ENCODE peak calls at places on chromosomes 6 and 20, in seven cellular contexts. P, N, V, H, Y, F and Z are unnamed samples.

GRCh38 chr20:32535953-32536823 is 48.9 kb downstream of the NOL4L start:
- DNase-seq in P (no peak), N (peak; percentile 35), V (no peak), H (peak; percentile 81), Y (no peak), F (no peak), Z (no peak)

GRCh38 chr6:139597087-139597763 is 222.8 kb upstream of the CITED2 start:
- DNase-seq in P (no peak), N (peak; percentile 6), V (no peak), H (no peak), Y (peak; percentile 28), F (no peak), Z (no peak)

GRCh38 chr6:139029470-139030210 is 1.1 kb downstream of the ABRACL start:
- DNase-seq in P (no peak), N (peak; percentile 74), V (no peak), H (peak; percentile 86), Y (peak; percentile 61), F (no peak), Z (no peak)

GRCh38 chr6:133957780-133958242 is 4.8 kb downstream of the TBPL1 start:
- DNase-seq in P (no peak), N (no peak), V (no peak), H (no peak), Y (no peak), F (no peak), Z (no peak)

GRCh38 chr6:111559193-111560097 is 46.2 kb downstream of the TRAF3IP2 start:
- DNase-seq in P (no peak), N (no peak), V (peak; percentile 79), H (no peak), Y (peak; percentile 97), F (no peak), Z (no peak)

GRCh38 chr20:45842169-45842812 is 8.7 kb downstream of the SNX21 start:
- DNase-seq in P (peak; percentile 23), N (peak; percentile 65), V (peak; percentile 37), H (no peak), Y (peak; percentile 56), F (no peak), Z (no peak)

GRCh38 chr6:112029045-112029822 is 24.7 kb upstream of the CCN6 start:
- DNase-seq in P (no peak), N (peak; percentile 66), V (no peak), H (peak; percentile 77), Y (peak; percentile 69), F (peak; percentile 46), Z (no peak)

GRCh38 chr6:41783106-41783780 is 2.7 kb downstream of the PRICKLE4 start:
- DNase-seq in P (no peak), N (no peak), V (no peak), H (no peak), Y (no peak), F (no peak), Z (no peak)

GRCh38 chr6:82364087-82365010 is 732 bp downstream of the TPBG start:
- DNase-seq in P (no peak), N (peak; percentile 6), V (no peak), H (peak; percentile 82), Y (peak; percentile 72), F (no peak), Z (no peak)

GRCh38 chr6:24004062-24004461 is 122.0 kb upstream of the NRSN1 start:
- DNase-seq in P (no peak), N (no peak), V (no peak), H (no peak), Y (peak; percentile 7), F (no peak), Z (no peak)

GRCh38 chr6:145761584-145761983 is 26.3 kb upstream of the EPM2A start:
- DNase-seq in P (no peak), N (no peak), V (no peak), H (no peak), Y (no peak), F (no peak), Z (no peak)

GRCh38 chr20:10954137-10954840 is 280.5 kb upstream of the JAG1 start:
- DNase-seq in P (no peak), N (no peak), V (no peak), H (no peak), Y (no peak), F (no peak), Z (peak; percentile 71)

DNA sequence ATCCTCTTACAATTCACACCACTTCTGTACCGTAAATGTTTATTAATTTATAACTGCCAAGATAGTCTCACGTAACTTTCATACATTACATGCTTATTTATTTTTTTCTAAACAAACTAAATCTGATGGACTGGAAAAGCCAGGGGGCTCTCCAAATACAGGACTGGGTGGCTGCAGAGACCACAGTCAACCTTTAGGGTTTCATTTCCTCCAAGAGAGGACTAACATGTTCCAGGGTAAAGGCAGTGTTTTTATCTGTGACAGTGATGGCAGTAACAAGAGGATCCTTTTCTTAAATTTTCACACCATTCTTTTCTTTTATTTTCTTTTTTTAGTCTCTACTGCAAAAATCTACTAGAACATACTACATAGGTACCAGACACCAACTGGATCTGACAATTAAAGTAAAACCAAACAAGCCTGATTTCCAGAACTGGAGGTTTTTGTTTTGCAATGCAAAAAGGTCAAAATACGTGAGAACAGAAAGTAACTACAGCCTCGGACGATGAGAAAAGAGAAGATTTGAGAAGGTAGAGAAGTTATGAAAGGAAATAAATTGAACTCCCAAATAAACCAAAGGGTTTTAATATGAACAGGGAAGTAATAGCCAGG is 1.2 kb downstream of the LMBRD1 start:
- DNase-seq in P (no peak), N (no peak), V (no peak), H (no peak), Y (peak; percentile 10), F (no peak), Z (no peak)
- TF ChIP-seq CTCF in P (no peak), N (no peak), V (no peak), H (peak; percentile 5), Y (peak; percentile 12), F (no peak), Z (no peak)

GRCh38 chr20:3248993-3249347 is 10.0 kb upstream of the SLC4A11 start:
- DNase-seq in P (no peak), N (no peak), V (no peak), H (no peak), Y (no peak), F (no peak), Z (no peak)
- H3K4me3 ChIP-seq in P (peak overlapping the region; percentile 12), N (peak overlapping the region; percentile 11), V (peak overlapping the region; percentile 7), H (no peak overlapping the region), Y (peak overlapping the region; percentile 31), F (peak overlapping the region; percentile 22), Z (no peak overlapping the region)

GRCh38 chr6:73521351-73522254 is 771 bp upstream of the EEF1A1 start:
- DNase-seq in P (no peak), N (peak; percentile 58), V (peak; percentile 46), H (peak; percentile 91), Y (peak; percentile 89), F (no peak), Z (no peak)

GRCh38 chr6:73516712-73517489 is 3.9 kb downstream of the EEF1A1 start:
- DNase-seq in P (no peak), N (peak; percentile 25), V (no peak), H (no peak), Y (peak; percentile 49), F (no peak), Z (no peak)

GRCh38 chr6:73519943-73520687 is 717 bp downstream of the EEF1A1 start:
- DNase-seq in P (no peak), N (peak; percentile 70), V (no peak), H (peak; percentile 89), Y (peak; percentile 84), F (no peak), Z (no peak)

GRCh38 chr6:73523434-73524123 is 2.7 kb upstream of the EEF1A1 start:
- DNase-seq in P (no peak), N (peak; percentile 86), V (no peak), H (peak; percentile 88), Y (peak; percentile 41), F (no peak), Z (no peak)

DNA sequence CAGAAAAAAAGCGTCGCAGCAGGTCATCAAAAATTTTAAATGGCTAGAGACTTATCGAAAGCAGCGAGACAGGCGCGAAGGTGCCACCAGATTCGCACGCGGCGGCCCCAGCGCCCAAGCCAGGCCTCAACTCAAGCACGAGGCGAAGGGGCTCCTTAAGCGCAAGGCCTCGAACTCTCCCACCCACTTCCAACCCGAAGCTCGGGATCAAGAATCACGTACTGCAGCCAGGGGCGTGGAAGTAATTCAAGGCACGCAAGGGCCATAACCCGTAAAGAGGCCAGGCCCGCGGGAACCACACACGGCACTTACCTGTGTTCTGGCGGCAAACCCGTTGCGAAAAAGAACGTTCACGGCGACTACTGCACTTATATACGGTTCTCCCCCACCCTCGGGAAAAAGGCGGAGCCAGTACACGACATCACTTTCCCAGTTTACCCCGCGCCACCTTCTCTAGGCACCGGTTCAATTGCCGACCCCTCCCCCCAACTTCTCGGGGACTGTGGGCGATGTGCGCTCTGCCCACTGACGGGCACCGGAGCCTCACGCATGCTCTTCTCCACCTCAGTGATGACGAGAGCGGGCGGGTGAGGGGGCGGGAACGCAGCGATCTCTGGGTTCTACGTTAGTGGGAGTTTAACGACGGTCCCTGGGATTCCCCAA is at the start of gene EEF1A1:
- DNase-seq in P (peak; percentile 99), N (peak; percentile 100), V (peak; percentile 96), H (peak; percentile 100), Y (peak; percentile 100), F (peak; percentile 100), Z (peak; percentile 95)
- TF ChIP-seq CTCF in P (peak; percentile 2), N (no peak), V (no peak), H (no peak), Y (no peak), F (no peak), Z (no peak)

GRCh38 chr6:393391-394221 is 2.1 kb downstream of the IRF4 start:
- DNase-seq in P (no peak), N (no peak), V (no peak), H (no peak), Y (no peak), F (no peak), Z (no peak)

GRCh38 chr6:389622-390021 is 1.9 kb upstream of the IRF4 start:
- DNase-seq in P (no peak), N (no peak), V (no peak), H (no peak), Y (no peak), F (peak; percentile 15), Z (no peak)

GRCh38 chr6:392441-393390 is 1.2 kb downstream of the IRF4 start:
- DNase-seq in P (no peak), N (no peak), V (no peak), H (no peak), Y (no peak), F (no peak), Z (no peak)

GRCh38 chr6:390914-391558 is 516 bp upstream of the IRF4 start:
- DNase-seq in P (no peak), N (no peak), V (peak; percentile 2), H (no peak), Y (peak; percentile 21), F (no peak), Z (no peak)

DNA sequence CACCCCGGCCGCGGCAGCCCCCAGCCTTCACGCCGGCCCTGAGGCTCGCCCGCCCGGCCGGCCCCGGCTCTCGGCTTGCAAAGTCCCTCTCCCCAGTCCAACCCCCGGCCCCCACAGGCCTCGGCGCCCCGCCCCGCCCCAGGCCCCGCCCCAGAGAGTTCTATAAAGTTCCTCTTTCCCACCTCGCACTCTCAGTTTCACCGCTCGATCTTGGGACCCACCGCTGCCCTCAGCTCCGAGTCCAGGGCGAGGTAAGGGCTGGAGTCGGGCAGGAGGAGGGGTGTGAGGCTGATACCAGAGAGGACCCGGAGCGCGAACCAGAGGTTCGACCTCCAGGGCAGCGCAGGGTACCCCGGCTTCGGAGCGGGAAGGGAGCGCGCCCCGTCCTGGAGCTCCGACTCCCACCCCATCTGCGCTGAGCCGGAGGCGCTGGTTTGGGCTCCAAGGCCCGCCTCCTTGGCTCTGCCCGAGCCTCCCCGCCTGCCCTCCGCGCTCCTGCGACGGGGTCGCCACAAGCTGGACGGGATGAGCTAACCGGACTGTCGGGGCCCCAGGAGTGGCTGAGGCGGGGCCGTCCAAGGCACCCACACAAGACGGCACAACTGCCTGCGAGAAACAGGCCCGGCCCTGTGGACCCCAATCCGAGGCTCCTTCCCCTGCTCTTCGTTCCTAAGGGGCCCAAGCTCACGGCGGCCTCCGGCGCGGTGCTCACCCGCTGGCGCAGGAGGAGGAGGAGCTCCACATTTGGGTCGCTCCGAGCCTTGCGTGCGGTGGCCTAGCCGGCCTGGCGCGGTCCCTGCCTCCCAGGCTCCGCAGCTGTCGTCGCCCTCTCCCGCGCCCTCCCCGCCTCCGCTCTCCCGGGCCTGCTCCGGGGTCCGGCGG is at the start of gene IRF4:
- DNase-seq in P (no peak), N (no peak), V (no peak), H (no peak), Y (no peak), F (no peak), Z (no peak)
- H3K4me3 ChIP-seq in P (peak within 1 kb of the TSS; percentile 18), N (no peak within 1 kb of the TSS), V (no peak within 1 kb of the TSS), H (peak within 1 kb of the TSS; percentile 49), Y (peak within 1 kb of the TSS; percentile 44), F (no peak within 1 kb of the TSS), Z (peak within 1 kb of the TSS; percentile 17)